ENCODE peak calls at places on chromosomes 6 and 20, in six cellular contexts. One of them, this sample, is unnamed.

GRCh38 chr6:165841153-165841558 is 178.1 kb upstream of the PDE10A start:
- DNase-seq in IMR-90: no peak
- DNase-seq in effector memory CD4-positive, alpha-beta T cell: no peak
- DNase-seq in endodermal cell: peak; percentile 50
- DNase-seq in GM23338: no peak
- DNase-seq in transverse colon: no peak
- DNase-seq in this sample: no peak

GRCh38 chr20:34299925-34300806 is 3.0 kb downstream of the AHCY start:
- DNase-seq in IMR-90: peak; percentile 44
- DNase-seq in effector memory CD4-positive, alpha-beta T cell: no peak
- DNase-seq in endodermal cell: no peak
- DNase-seq in GM23338: no peak
- DNase-seq in transverse colon: no peak
- DNase-seq in this sample: no peak

GRCh38 chr20:4401601-4402000 is 320.1 kb upstream of the PRND start:
- DNase-seq in IMR-90: peak; percentile 68
- DNase-seq in effector memory CD4-positive, alpha-beta T cell: no peak
- DNase-seq in endodermal cell: no peak
- DNase-seq in GM23338: no peak
- DNase-seq in transverse colon: no peak
- DNase-seq in this sample: no peak

GRCh38 chr6:144006731-144007454 is 1.2 kb downstream of the PLAGL1 start:
- DNase-seq in IMR-90: peak; percentile 75
- DNase-seq in effector memory CD4-positive, alpha-beta T cell: no peak
- DNase-seq in endodermal cell: no peak
- DNase-seq in GM23338: peak; percentile 33
- DNase-seq in transverse colon: peak; percentile 10
- DNase-seq in this sample: peak; percentile 19

GRCh38 chr20:61263084-61263695 is 11.1 kb downstream of the CDH4 start:
- DNase-seq in IMR-90: peak; percentile 17
- DNase-seq in effector memory CD4-positive, alpha-beta T cell: no peak
- DNase-seq in endodermal cell: peak; percentile 90
- DNase-seq in GM23338: peak; percentile 62
- DNase-seq in transverse colon: no peak
- DNase-seq in this sample: peak; percentile 47

GRCh38 chr20:4871486-4871885 is 129.8 kb downstream of the SLC23A2 start:
- DNase-seq in IMR-90: no peak
- DNase-seq in effector memory CD4-positive, alpha-beta T cell: no peak
- DNase-seq in endodermal cell: no peak
- DNase-seq in GM23338: no peak
- DNase-seq in transverse colon: no peak
- DNase-seq in this sample: no peak

GRCh38 chr6:147700436-147701209 is 192.1 kb downstream of the SAMD5 start:
- DNase-seq in IMR-90: no peak
- DNase-seq in effector memory CD4-positive, alpha-beta T cell: no peak
- DNase-seq in endodermal cell: no peak
- DNase-seq in GM23338: no peak
- DNase-seq in transverse colon: no peak
- DNase-seq in this sample: no peak

GRCh38 chr20:5085380-5085779 is 34.4 kb downstream of the PCNA start:
- DNase-seq in IMR-90: no peak
- DNase-seq in effector memory CD4-positive, alpha-beta T cell: no peak
- DNase-seq in endodermal cell: no peak
- DNase-seq in GM23338: no peak
- DNase-seq in transverse colon: peak; percentile 21
- DNase-seq in this sample: no peak

GRCh38 chr20:25867776-25868649 is 171.4 kb upstream of the ZNF337 start:
- DNase-seq in IMR-90: peak; percentile 16
- DNase-seq in effector memory CD4-positive, alpha-beta T cell: peak; percentile 55
- DNase-seq in endodermal cell: peak; percentile 88
- DNase-seq in GM23338: peak; percentile 88
- DNase-seq in transverse colon: peak; percentile 64
- DNase-seq in this sample: peak; percentile 85

GRCh38 chr6:13422601-13423247 is 64.7 kb downstream of the GFOD1 start:
- DNase-seq in IMR-90: peak; percentile 36
- DNase-seq in effector memory CD4-positive, alpha-beta T cell: no peak
- DNase-seq in endodermal cell: peak; percentile 91
- DNase-seq in GM23338: peak; percentile 98
- DNase-seq in transverse colon: no peak
- DNase-seq in this sample: no peak

GRCh38 chr6:107246972-107247615 is 131.8 kb upstream of the BEND3 start:
- DNase-seq in IMR-90: no peak
- DNase-seq in effector memory CD4-positive, alpha-beta T cell: no peak
- DNase-seq in endodermal cell: no peak
- DNase-seq in GM23338: no peak
- DNase-seq in transverse colon: no peak
- DNase-seq in this sample: no peak

GRCh38 chr6:113672691-113673149 is 184.4 kb upstream of the MARCKS start:
- DNase-seq in IMR-90: peak; percentile 37
- DNase-seq in effector memory CD4-positive, alpha-beta T cell: no peak
- DNase-seq in endodermal cell: no peak
- DNase-seq in GM23338: no peak
- DNase-seq in transverse colon: no peak
- DNase-seq in this sample: no peak

GRCh38 chr20:3865887-3866407 is 19.3 kb downstream of the MAVS start:
- DNase-seq in IMR-90: no peak
- DNase-seq in effector memory CD4-positive, alpha-beta T cell: no peak
- DNase-seq in endodermal cell: no peak
- DNase-seq in GM23338: no peak
- DNase-seq in transverse colon: no peak
- DNase-seq in this sample: no peak

GRCh38 chr6:21729431-21729830 is 135.9 kb downstream of the SOX4 start:
- DNase-seq in IMR-90: no peak
- DNase-seq in effector memory CD4-positive, alpha-beta T cell: no peak
- DNase-seq in endodermal cell: no peak
- DNase-seq in GM23338: no peak
- DNase-seq in transverse colon: no peak
- DNase-seq in this sample: no peak

GRCh38 chr6:52312461-52312860 is 27.9 kb upstream of the MCM3 start:
- DNase-seq in IMR-90: no peak
- DNase-seq in effector memory CD4-positive, alpha-beta T cell: no peak
- DNase-seq in endodermal cell: no peak
- DNase-seq in GM23338: no peak
- DNase-seq in transverse colon: no peak
- DNase-seq in this sample: no peak

GRCh38 chr20:24769878-24770627 is 179.0 kb upstream of the CST7 start:
- DNase-seq in IMR-90: no peak
- DNase-seq in effector memory CD4-positive, alpha-beta T cell: no peak
- DNase-seq in endodermal cell: peak; percentile 35
- DNase-seq in GM23338: no peak
- DNase-seq in transverse colon: peak; percentile 4
- DNase-seq in this sample: peak; percentile 8

GRCh38 chr20:325889-326644 is 715 bp downstream of the SOX12 start:
- DNase-seq in IMR-90: peak; percentile 67
- DNase-seq in effector memory CD4-positive, alpha-beta T cell: peak; percentile 22
- DNase-seq in endodermal cell: peak; percentile 89
- DNase-seq in GM23338: peak; percentile 66
- DNase-seq in transverse colon: peak; percentile 58
- DNase-seq in this sample: peak; percentile 69

GRCh38 chr6:156126535-156126934 is 650.6 kb upstream of the ARID1B start:
- DNase-seq in IMR-90: no peak
- DNase-seq in effector memory CD4-positive, alpha-beta T cell: no peak
- DNase-seq in endodermal cell: no peak
- DNase-seq in GM23338: no peak
- DNase-seq in transverse colon: no peak
- DNase-seq in this sample: no peak

GRCh38 chr20:60052322-60052721 is 94.1 kb downstream of the CDH26 start:
- DNase-seq in IMR-90: no peak
- DNase-seq in effector memory CD4-positive, alpha-beta T cell: no peak
- DNase-seq in endodermal cell: peak; percentile 37
- DNase-seq in GM23338: no peak
- DNase-seq in transverse colon: no peak
- DNase-seq in this sample: no peak

GRCh38 chr6:36633915-36634314 is 39.8 kb downstream of the SRSF3 start:
- DNase-seq in IMR-90: peak; percentile 87
- DNase-seq in effector memory CD4-positive, alpha-beta T cell: no peak
- DNase-seq in endodermal cell: no peak
- DNase-seq in GM23338: no peak
- DNase-seq in transverse colon: peak; percentile 80
- DNase-seq in this sample: peak; percentile 81

GRCh38 chr6:44386364-44386928 is 1.1 kb upstream of the CDC5L start:
- DNase-seq in IMR-90: no peak
- DNase-seq in effector memory CD4-positive, alpha-beta T cell: no peak
- DNase-seq in endodermal cell: no peak
- DNase-seq in GM23338: no peak
- DNase-seq in transverse colon: no peak
- DNase-seq in this sample: no peak

GRCh38 chr20:52829111-52829510 is 143.0 kb upstream of the TSHZ2 start:
- DNase-seq in IMR-90: no peak
- DNase-seq in effector memory CD4-positive, alpha-beta T cell: no peak
- DNase-seq in endodermal cell: no peak
- DNase-seq in GM23338: no peak
- DNase-seq in transverse colon: no peak
- DNase-seq in this sample: no peak

GRCh38 chr20:52826321-52826720 is 145.8 kb upstream of the TSHZ2 start:
- DNase-seq in IMR-90: no peak
- DNase-seq in effector memory CD4-positive, alpha-beta T cell: no peak
- DNase-seq in endodermal cell: no peak
- DNase-seq in GM23338: no peak
- DNase-seq in transverse colon: no peak
- DNase-seq in this sample: no peak

GRCh38 chr20:52830598-52830997 is 141.6 kb upstream of the TSHZ2 start:
- DNase-seq in IMR-90: no peak
- DNase-seq in effector memory CD4-positive, alpha-beta T cell: no peak
- DNase-seq in endodermal cell: no peak
- DNase-seq in GM23338: no peak
- DNase-seq in transverse colon: no peak
- DNase-seq in this sample: no peak

GRCh38 chr20:52826722-52827121 is 145.4 kb upstream of the TSHZ2 start:
- DNase-seq in IMR-90: no peak
- DNase-seq in effector memory CD4-positive, alpha-beta T cell: no peak
- DNase-seq in endodermal cell: no peak
- DNase-seq in GM23338: no peak
- DNase-seq in transverse colon: no peak
- DNase-seq in this sample: no peak

GRCh38 chr20:52828199-52828598 is 144.0 kb upstream of the TSHZ2 start:
- DNase-seq in IMR-90: no peak
- DNase-seq in effector memory CD4-positive, alpha-beta T cell: no peak
- DNase-seq in endodermal cell: no peak
- DNase-seq in GM23338: no peak
- DNase-seq in transverse colon: no peak
- DNase-seq in this sample: no peak
- H3K36me3 ChIP-seq in IMR-90: no peaks in the 10 kb centered on the region
- H3K36me3 ChIP-seq in effector memory CD4-positive, alpha-beta T cell: no peaks in the 10 kb centered on the region
- H3K36me3 ChIP-seq in endodermal cell: no peaks in the 10 kb centered on the region
- H3K36me3 ChIP-seq in GM23338: no peaks in the 10 kb centered on the region
- H3K36me3 ChIP-seq in transverse colon: no peaks in the 10 kb centered on the region
- H3K36me3 ChIP-seq in this sample: no peaks in the 10 kb centered on the region

DNA sequence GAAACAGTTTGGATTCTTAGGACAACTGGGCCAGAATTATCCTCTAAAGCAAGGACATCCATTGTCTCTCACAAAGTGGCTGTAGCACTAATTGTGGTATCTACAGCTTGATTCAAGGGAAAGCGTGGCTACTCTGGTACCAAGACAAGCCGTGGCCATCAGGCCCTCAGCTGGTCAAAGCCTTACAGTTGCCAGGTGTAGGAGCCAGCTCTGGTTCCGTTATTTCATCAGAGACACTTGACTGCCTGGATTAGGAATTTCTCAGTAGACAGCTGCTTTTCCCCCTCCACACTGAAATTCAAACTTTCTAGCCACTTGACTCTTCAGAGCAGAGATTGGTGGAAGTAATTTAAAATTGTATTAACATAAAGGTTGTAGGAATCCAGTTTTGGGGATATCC is 104.2 kb downstream of the ANKS1A start:
- DNase-seq in IMR-90: no peak
- DNase-seq in effector memory CD4-positive, alpha-beta T cell: no peak
- DNase-seq in endodermal cell: no peak
- DNase-seq in GM23338: no peak
- DNase-seq in transverse colon: no peak
- DNase-seq in this sample: no peak
- H3K36me3 ChIP-seq in IMR-90: peaks cover 14% of the 10 kb centered on the region
- H3K36me3 ChIP-seq in effector memory CD4-positive, alpha-beta T cell: peaks cover 30% of the 10 kb centered on the region
- H3K36me3 ChIP-seq in endodermal cell: peaks cover 76% of the 10 kb centered on the region
- H3K36me3 ChIP-seq in GM23338: peaks cover 17% of the 10 kb centered on the region
- H3K36me3 ChIP-seq in transverse colon: peaks cover 35% of the 10 kb centered on the region
- H3K36me3 ChIP-seq in this sample: no peaks in the 10 kb centered on the region

GRCh38 chr6:132458887-132459604 is 53.9 kb downstream of the STX7 start:
- DNase-seq in IMR-90: no peak
- DNase-seq in effector memory CD4-positive, alpha-beta T cell: no peak
- DNase-seq in endodermal cell: no peak
- DNase-seq in GM23338: no peak
- DNase-seq in transverse colon: no peak
- DNase-seq in this sample: no peak

GRCh38 chr6:132459605-132459952 is 53.3 kb downstream of the STX7 start:
- DNase-seq in IMR-90: no peak
- DNase-seq in effector memory CD4-positive, alpha-beta T cell: no peak
- DNase-seq in endodermal cell: no peak
- DNase-seq in GM23338: no peak
- DNase-seq in transverse colon: no peak
- DNase-seq in this sample: no peak

GRCh38 chr6:132461958-132462357 is 51.0 kb downstream of the STX7 start:
- DNase-seq in IMR-90: no peak
- DNase-seq in effector memory CD4-positive, alpha-beta T cell: no peak
- DNase-seq in endodermal cell: no peak
- DNase-seq in GM23338: no peak
- DNase-seq in transverse colon: no peak
- DNase-seq in this sample: no peak

DNA sequence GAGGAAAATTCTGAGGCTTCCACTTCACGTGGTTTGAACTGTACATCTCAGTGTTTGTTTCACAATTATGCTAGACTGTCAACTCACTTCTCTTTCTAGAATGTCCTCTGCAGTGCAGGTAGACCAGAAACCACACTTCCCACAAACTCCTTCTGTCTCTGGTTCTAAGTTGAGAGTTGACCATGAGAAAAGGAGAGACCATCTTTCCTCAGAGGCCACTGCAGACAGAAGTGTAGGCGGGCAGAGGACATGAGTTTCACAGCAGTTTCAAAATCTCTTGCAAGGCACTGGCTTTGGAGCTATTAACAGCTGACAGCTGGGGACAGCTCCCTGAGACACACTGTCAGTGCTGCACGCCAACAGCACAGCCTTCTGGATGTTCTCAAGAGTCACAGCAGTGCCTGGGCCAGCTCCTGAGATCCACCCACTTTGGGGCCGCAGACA is 55.4 kb upstream of the MOXD1 start:
- DNase-seq in IMR-90: no peak
- DNase-seq in effector memory CD4-positive, alpha-beta T cell: no peak
- DNase-seq in endodermal cell: peak; percentile 54
- DNase-seq in GM23338: no peak
- DNase-seq in transverse colon: peak; percentile 20
- DNase-seq in this sample: no peak
- H3K36me3 ChIP-seq in IMR-90: peaks cover 8% of the 10 kb centered on the region
- H3K36me3 ChIP-seq in effector memory CD4-positive, alpha-beta T cell: peaks cover 30% of the 10 kb centered on the region
- H3K36me3 ChIP-seq in endodermal cell: peaks cover 31% of the 10 kb centered on the region
- H3K36me3 ChIP-seq in GM23338: peaks cover 9% of the 10 kb centered on the region
- H3K36me3 ChIP-seq in transverse colon: peaks cover 50% of the 10 kb centered on the region
- H3K36me3 ChIP-seq in this sample: no peaks in the 10 kb centered on the region

GRCh38 chr6:150953860-150954259 is 88.4 kb downstream of the MTHFD1L start:
- DNase-seq in IMR-90: peak; percentile 22
- DNase-seq in effector memory CD4-positive, alpha-beta T cell: no peak
- DNase-seq in endodermal cell: no peak
- DNase-seq in GM23338: no peak
- DNase-seq in transverse colon: no peak
- DNase-seq in this sample: no peak
- H3K36me3 ChIP-seq in IMR-90: peaks cover 47% of the 10 kb centered on the region
- H3K36me3 ChIP-seq in effector memory CD4-positive, alpha-beta T cell: peaks cover 11% of the 10 kb centered on the region
- H3K36me3 ChIP-seq in endodermal cell: peaks cover 80% of the 10 kb centered on the region
- H3K36me3 ChIP-seq in GM23338: peaks cover 42% of the 10 kb centered on the region
- H3K36me3 ChIP-seq in transverse colon: no peaks in the 10 kb centered on the region
- H3K36me3 ChIP-seq in this sample: no peaks in the 10 kb centered on the region